ENCODE peak calls at places on chromosomes 11 and 22, in eight cellular contexts. T, M, B, D, C, W, P and U are unnamed samples.

GRCh38 chr11:59669611-59670009 is 773 bp upstream of the PATL1 start:
- DNase-seq in C (peak; percentile 75), B (peak; percentile 45), P (no peak), D (peak; percentile 78), T (peak; percentile 67), W (no peak), M (peak; percentile 12), U (no peak)

GRCh38 chr11:95803973-95804372 is 13.7 kb downstream of the CEP57 start:
- DNase-seq in C (no peak), W (no peak), T (no peak), M (no peak), B (no peak), P (no peak), D (no peak), U (no peak)

GRCh38 chr22:23069502-23070357 is 589 bp upstream of the GNAZ start:
- DNase-seq in W (peak; percentile 95), D (peak; percentile 85), T (peak; percentile 61), M (peak; percentile 89), C (peak; percentile 84), B (peak; percentile 87), P (peak; percentile 84), U (peak; percentile 93)

GRCh38 chr11:61626580-61627380 is 45.9 kb upstream of the SYT7 start:
- DNase-seq in T (peak; percentile 97), C (peak; percentile 27), W (peak; percentile 87), B (peak; percentile 91), P (no peak), D (peak; percentile 45), M (no peak), U (no peak)

GRCh38 chr22:39429916-39430575 is 26.8 kb upstream of the MGAT3 start:
- DNase-seq in D (no peak), W (no peak), C (no peak), P (no peak), T (no peak), M (no peak), B (no peak), U (no peak)

GRCh38 chr11:3163241-3163981 is 1.7 kb downstream of the OSBPL5 start:
- DNase-seq in T (no peak), M (no peak), P (no peak), W (peak; percentile 55), C (no peak), D (no peak), B (no peak), U (no peak)

GRCh38 chr11:57001674-57002401 is 13.1 kb downstream of the OR5AK2 start:
- DNase-seq in B (no peak), W (no peak), T (no peak), D (peak; percentile 42), M (no peak), P (no peak), C (peak; percentile 58), U (no peak)

GRCh38 chr11:102559839-102560238 is 29.3 kb upstream of the MMP7 start:
- DNase-seq in D (no peak), C (no peak), P (no peak), M (no peak), B (no peak), T (no peak), W (no peak), U (no peak)

GRCh38 chr22:29148826-29149225 is 56.9 kb upstream of the EMID1 start:
- DNase-seq in P (no peak), T (no peak), D (no peak), M (no peak), W (peak; percentile 15), C (no peak), B (no peak), U (no peak)

GRCh38 chr11:91188484-91188883 is 965.6 kb upstream of the CHORDC1 start:
- DNase-seq in M (no peak), D (no peak), T (no peak), P (no peak), B (no peak), W (no peak), C (no peak), U (no peak)

GRCh38 chr11:63567044-63567840 is 4.1 kb upstream of the PLAAT2 start:
- DNase-seq in T (peak; percentile 96), C (peak; percentile 89), P (peak; percentile 50), W (no peak), B (peak; percentile 83), D (peak; percentile 84), M (no peak), U (peak; percentile 64)

GRCh38 chr11:119055901-119056300 is 1.1 kb downstream of the HYOU1 start:
- DNase-seq in B (peak; percentile 22), T (peak; percentile 47), C (peak; percentile 43), M (no peak), W (no peak), D (peak; percentile 38), P (no peak), U (no peak)

GRCh38 chr11:12005476-12005875 is 3.0 kb downstream of the DKK3 start:
- DNase-seq in C (peak; percentile 91), M (no peak), P (no peak), B (no peak), D (peak; percentile 85), W (no peak), T (no peak), U (no peak)

GRCh38 chr11:123707206-123707605 is 34.3 kb downstream of the ZNF202 start:
- DNase-seq in T (no peak), P (no peak), B (no peak), D (no peak), C (no peak), M (no peak), W (no peak), U (no peak)

GRCh38 chr11:123702137-123702536 is 39.3 kb downstream of the ZNF202 start:
- DNase-seq in M (no peak), T (no peak), D (no peak), P (no peak), W (no peak), C (peak; percentile 31), B (no peak), U (no peak)

GRCh38 chr11:123704341-123704740 is 37.1 kb downstream of the ZNF202 start:
- DNase-seq in C (no peak), D (no peak), P (no peak), T (no peak), B (no peak), M (no peak), W (no peak), U (no peak)

DNA sequence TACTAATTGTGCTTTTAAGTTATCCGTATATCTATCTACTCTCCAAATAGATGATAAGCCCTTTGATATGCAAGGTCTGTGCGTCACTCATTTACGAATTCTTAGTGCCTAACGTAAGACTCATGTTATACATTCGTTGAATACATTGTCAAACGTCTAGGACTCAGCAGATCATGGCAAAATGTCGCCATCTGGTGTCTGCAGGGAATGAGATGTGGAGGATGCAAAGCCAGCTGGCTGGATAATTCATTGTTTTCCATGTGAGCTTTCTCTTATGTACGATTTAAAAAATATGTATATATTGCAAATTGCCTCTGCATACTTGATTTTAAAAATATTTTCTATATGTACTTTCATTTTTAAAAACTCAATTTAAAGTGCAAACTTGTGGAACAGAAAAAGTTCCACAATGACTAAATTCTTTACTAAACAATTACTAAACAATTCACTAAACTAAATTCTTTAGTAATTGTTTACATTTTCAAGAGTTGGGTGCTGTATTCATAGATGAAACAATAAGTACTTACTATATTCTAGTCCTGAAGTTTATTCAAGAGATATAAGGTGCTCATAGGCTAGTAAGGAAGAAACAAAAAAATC is 33.8 kb downstream of the ZNF202 start:
- DNase-seq in W (no peak), T (no peak), M (peak; percentile 66), C (peak; percentile 83), B (peak; percentile 72), D (peak; percentile 85), P (peak; percentile 26), U (peak; percentile 57)
- TF ChIP-seq CTCF in W (peak; percentile 72), T (peak; percentile 79), M (peak; percentile 88), C (peak; percentile 83), B (peak; percentile 73), D (peak; percentile 92), P (peak; percentile 73), U (peak; percentile 81)

GRCh38 chr11:821513-822371 is 3.0 kb downstream of the PNPLA2 start:
- DNase-seq in B (no peak), T (peak; percentile 30), W (peak; percentile 83), C (no peak), D (no peak), P (no peak), M (no peak), U (no peak)

GRCh38 chr11:818396-819128 is at the start of gene PNPLA2:
- DNase-seq in B (peak; percentile 74), W (peak; percentile 83), M (no peak), T (peak; percentile 79), C (peak; percentile 75), P (no peak), D (peak; percentile 57), U (no peak)

GRCh38 chr11:819943-820649 is 1.4 kb downstream of the PNPLA2 start:
- DNase-seq in C (peak; percentile 65), T (peak; percentile 81), B (peak; percentile 72), W (peak; percentile 97), P (peak; percentile 95), D (peak; percentile 75), M (no peak), U (peak; percentile 89)

GRCh38 chr11:820655-821512 is 2.2 kb downstream of the PNPLA2 start:
- DNase-seq in T (peak; percentile 81), B (no peak), P (no peak), D (peak; percentile 63), C (peak; percentile 66), M (no peak), W (peak; percentile 90), U (no peak)

DNA sequence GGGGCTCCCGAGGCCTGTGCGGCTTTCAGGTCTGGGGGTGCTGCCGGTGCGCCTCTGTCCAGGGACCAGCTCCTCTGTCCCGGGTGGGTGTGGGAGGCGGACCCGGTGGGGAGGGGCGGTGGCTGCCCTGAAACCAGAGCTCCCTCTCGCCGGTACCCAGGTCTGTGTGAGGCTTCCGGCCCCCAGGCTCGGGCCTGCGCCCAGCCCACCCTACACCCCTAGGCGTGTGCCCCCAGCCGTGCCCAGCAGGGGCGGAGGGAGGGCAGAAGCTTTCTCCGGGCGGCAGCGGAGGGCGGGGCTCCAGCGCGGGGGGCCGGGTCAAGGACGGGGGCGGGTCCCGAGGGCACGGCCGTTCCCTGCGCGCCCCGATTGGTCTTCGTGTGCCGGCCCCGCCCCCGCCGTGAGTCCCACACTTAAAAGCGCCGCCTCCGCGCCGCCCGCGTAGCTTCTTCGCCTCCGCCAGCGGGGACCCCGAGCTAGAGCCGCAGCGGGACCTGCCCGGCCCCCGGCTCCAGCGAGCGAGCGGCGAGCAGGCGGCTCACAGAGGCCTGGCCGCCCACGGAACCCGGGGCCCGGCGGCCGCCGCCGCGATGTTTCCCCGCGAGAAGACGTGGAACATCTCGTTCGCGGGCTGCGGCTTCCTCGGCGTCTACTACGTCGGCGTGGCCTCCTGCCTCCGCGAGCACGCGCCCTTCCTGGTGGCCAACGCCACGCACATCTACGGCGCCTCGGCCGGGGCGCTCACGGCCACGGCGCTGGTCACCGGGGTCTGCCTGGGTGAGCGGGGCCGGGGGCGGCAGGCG is 616 bp downstream of the PNPLA2 start:
- DNase-seq in B (peak; percentile 82), C (peak; percentile 81), M (peak; percentile 88), T (peak; percentile 65), W (peak; percentile 97), P (peak; percentile 92), D (peak; percentile 85), U (peak; percentile 94)
- TF ChIP-seq CTCF in B (no peak), C (peak; percentile 8), M (peak; percentile 21), T (no peak), W (peak; percentile 15), P (no peak), D (no peak), U (no peak)

GRCh38 chr11:8090756-8091155 is 9.7 kb downstream of the TUB start:
- DNase-seq in D (peak; percentile 48), W (no peak), T (no peak), P (no peak), B (no peak), C (peak; percentile 54), M (peak; percentile 77), U (peak; percentile 39)
- TF ChIP-seq CTCF in D (peak; percentile 65), W (peak; percentile 25), T (peak; percentile 47), P (no peak), B (no peak), C (peak; percentile 63), M (peak; percentile 71), U (peak; percentile 43)

GRCh38 chr11:123475478-123475877 is 45.4 kb downstream of the GRAMD1B start:
- DNase-seq in W (no peak), B (no peak), P (no peak), M (peak; percentile 10), D (peak; percentile 77), T (no peak), C (peak; percentile 66), U (no peak)
- TF ChIP-seq CTCF in W (no peak), B (no peak), P (no peak), M (peak; percentile 49), D (peak; percentile 30), T (peak; percentile 63), C (peak; percentile 26), U (peak; percentile 16)